ENCODE peak calls at places on chromosomes 4 and X, in four cellular contexts. One of them, this sample, is unnamed.

GRCh38 chr4:86496094-86497060 is 97.7 kb upstream of the PTPN13 start:
- DNase-seq in K562: peak
- DNase-seq in GM12878: no peak
- DNase-seq in H1: no peak
- DNase-seq in this sample: peak

GRCh38 chrX:119181491-119181890 is 53.9 kb upstream of the KIAA1210 start:
- DNase-seq in K562: no peak
- DNase-seq in GM12878: no peak
- DNase-seq in H1: peak
- DNase-seq in this sample: no peak

GRCh38 chr4:6362896-6363295 is 93.2 kb downstream of the WFS1 start:
- DNase-seq in K562: peak
- DNase-seq in GM12878: no peak
- DNase-seq in H1: peak
- DNase-seq in this sample: peak

GRCh38 chrX:135324463-135324862 is 15.2 kb downstream of the ETDC start:
- DNase-seq in K562: no peak
- DNase-seq in GM12878: no peak
- DNase-seq in H1: no peak
- DNase-seq in this sample: no peak

GRCh38 chr4:67983333-67983732 is 20.0 kb upstream of the TMPRSS11A start:
- DNase-seq in K562: no peak
- DNase-seq in GM12878: no peak
- DNase-seq in H1: no peak
- DNase-seq in this sample: no peak

GRCh38 chr4:183449193-183449888 is 4.9 kb downstream of the CDKN2AIP start:
- DNase-seq in K562: no peak
- DNase-seq in GM12878: no peak
- DNase-seq in H1: no peak
- DNase-seq in this sample: peak

GRCh38 chrX:149145845-149146285 is 359.2 kb downstream of the IDS start:
- DNase-seq in K562: peak
- DNase-seq in GM12878: no peak
- DNase-seq in H1: no peak
- DNase-seq in this sample: no peak

GRCh38 chr4:55819634-55820033 is at the start of gene EXOC1L:
- DNase-seq in K562: peak
- DNase-seq in GM12878: no peak
- DNase-seq in H1: peak
- DNase-seq in this sample: no peak

GRCh38 chrX:9912341-9912740 is 54.8 kb upstream of the CLDN34 start:
- DNase-seq in K562: no peak
- DNase-seq in GM12878: no peak
- DNase-seq in H1: peak
- DNase-seq in this sample: peak

GRCh38 chr4:115470763-115471162 is 357.3 kb upstream of the NDST4 start:
- DNase-seq in K562: no peak
- DNase-seq in GM12878: no peak
- DNase-seq in H1: no peak
- DNase-seq in this sample: no peak

GRCh38 chr4:151246742-151247141 is 30.2 kb upstream of the PRSS48 start:
- DNase-seq in K562: no peak
- DNase-seq in GM12878: no peak
- DNase-seq in H1: no peak
- DNase-seq in this sample: no peak

GRCh38 chr4:47011189-47011518 is 17.8 kb upstream of the GABRA4 start:
- DNase-seq in K562: no peak
- DNase-seq in GM12878: no peak
- DNase-seq in H1: no peak
- DNase-seq in this sample: no peak

GRCh38 chr4:82801910-82802521 is 3.4 kb upstream of the SCD5 start:
- DNase-seq in K562: peak
- DNase-seq in GM12878: no peak
- DNase-seq in H1: no peak
- DNase-seq in this sample: peak

GRCh38 chrX:49308604-49309269 is 5.3 kb downstream of the GAGE10 start:
- DNase-seq in K562: peak
- DNase-seq in GM12878: no peak
- DNase-seq in H1: no peak
- DNase-seq in this sample: no peak

GRCh38 chr4:169968999-169969398 is 57.2 kb downstream of the MFAP3L start:
- DNase-seq in K562: no peak
- DNase-seq in GM12878: no peak
- DNase-seq in H1: no peak
- DNase-seq in this sample: peak

GRCh38 chr4:128830906-128831525 is 21.5 kb downstream of the JADE1 start:
- DNase-seq in K562: no peak
- DNase-seq in GM12878: no peak
- DNase-seq in H1: no peak
- DNase-seq in this sample: no peak

GRCh38 chrX:65697173-65697572 is 29.7 kb downstream of the MSN start:
- DNase-seq in K562: no peak
- DNase-seq in GM12878: no peak
- DNase-seq in H1: no peak
- DNase-seq in this sample: peak

GRCh38 chr4:19728773-19729172 is 522.9 kb upstream of the SLIT2 start:
- DNase-seq in K562: no peak
- DNase-seq in GM12878: no peak
- DNase-seq in H1: no peak
- DNase-seq in this sample: peak

DNA sequence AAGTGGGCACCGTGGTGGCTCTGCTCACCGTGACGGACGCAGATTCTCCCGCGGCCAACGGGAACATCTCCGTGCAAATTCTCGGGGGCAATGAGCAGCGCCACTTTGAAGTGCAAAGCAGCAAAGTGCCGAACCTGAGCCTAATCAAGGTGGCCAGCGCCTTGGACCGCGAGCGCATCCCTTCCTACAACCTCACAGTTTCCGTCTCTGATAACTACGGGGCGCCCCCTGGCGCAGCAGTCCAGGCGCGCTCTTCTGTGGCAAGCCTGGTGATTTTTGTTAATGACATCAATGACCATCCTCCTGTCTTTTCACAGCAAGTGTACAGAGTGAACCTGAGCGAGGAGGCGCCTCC is 2.7 kb downstream of the FAT4 start:
- DNase-seq in K562: no peak
- DNase-seq in GM12878: no peak
- DNase-seq in H1: no peak
- DNase-seq in this sample: peak
- TF ChIP-seq CHD1 in K562: no peak
- TF ChIP-seq CHD1 in GM12878: no peak
- TF ChIP-seq CHD1 in H1: no peak
- TF ChIP-seq CHD1 in this sample: no peak

DNA sequence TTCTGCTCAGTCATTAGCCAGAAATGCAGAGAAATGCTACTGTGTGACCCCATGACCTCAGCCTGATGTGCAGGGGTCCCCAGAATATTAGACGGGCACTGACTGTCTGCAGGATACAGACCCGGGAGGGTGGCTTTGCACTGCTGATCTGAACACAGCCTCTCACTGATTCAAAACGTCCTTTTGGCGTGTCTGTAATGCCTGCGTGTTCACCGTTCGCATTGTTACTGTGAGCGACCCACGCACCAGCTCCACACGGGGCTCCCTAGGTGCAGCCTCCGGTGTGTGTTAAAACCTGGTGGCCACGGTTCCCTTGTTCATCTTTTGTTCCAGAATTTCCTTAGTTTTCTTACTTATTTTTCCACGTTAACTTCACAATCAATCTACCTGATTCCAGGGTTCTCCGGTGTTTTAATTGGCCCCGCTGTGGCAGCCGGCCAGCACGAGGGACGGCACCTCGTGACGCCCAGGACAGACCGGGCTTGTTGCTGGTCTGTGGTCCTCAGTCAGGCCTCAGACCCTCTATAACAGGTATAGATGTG is 32.0 kb upstream of the SPON2 start:
- DNase-seq in K562: no peak
- DNase-seq in GM12878: no peak
- DNase-seq in H1: peak
- DNase-seq in this sample: no peak
- H3K4me3 ChIP-seq in K562: no peak
- H3K4me3 ChIP-seq in GM12878: no peak
- H3K4me3 ChIP-seq in H1: no peak
- H3K4me3 ChIP-seq in this sample: no peak

DNA sequence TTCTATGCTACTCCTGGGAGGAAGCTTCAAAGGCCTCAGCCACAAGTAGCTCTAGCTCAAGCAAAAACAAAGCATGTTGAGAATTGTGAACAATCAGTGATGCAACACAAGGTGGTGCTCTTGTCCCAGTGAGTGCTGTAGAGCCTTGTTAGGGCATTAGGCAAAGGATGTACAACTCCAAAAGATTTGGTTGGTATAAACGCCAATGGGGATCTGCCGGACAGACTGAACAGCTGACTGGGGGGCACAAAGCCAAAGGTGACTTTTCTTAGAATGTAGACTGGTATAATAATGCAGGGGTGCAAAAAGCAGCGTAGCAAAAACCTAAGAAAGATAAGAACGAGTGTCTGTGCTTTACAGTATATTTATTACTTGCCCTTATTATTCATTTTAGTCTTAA is 62.6 kb upstream of the ALB start:
- DNase-seq in K562: peak
- DNase-seq in GM12878: peak
- DNase-seq in H1: peak
- DNase-seq in this sample: peak
- TF ChIP-seq CHD1 in K562: no peak
- TF ChIP-seq CHD1 in GM12878: no peak
- TF ChIP-seq CHD1 in H1: no peak
- TF ChIP-seq CHD1 in this sample: no peak

DNA sequence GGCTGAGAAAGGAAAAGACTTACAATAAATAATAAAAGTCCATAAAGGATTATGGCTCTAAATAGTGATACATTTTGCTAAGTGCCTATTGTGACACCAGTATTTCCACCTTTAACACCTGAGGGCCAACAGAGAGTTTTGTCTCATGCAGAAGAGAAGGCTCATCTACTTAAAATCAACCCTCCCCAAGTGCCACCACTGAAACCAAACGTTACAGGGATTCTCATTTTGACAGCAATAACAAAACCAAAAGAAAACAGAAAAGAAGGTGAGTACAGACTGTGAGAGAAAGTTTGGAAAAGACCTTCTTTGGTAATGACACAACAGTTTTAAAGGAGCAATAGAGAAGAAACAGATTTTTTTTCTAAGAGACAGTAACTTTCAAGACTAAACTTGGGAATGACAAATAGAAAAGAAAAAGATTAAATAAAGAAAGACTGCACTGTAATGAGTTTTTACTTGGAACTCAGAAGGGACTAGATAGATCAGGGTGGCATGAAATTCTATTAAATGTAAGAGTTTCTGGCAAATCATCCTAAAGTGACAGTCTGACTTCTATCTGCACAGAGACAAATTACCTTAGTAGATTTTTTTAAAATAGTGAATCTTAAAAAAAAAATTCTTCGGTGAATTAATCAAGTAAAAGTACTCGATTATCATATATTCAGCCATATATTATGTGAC is 109.7 kb downstream of the ZNF827 start:
- DNase-seq in K562: no peak
- DNase-seq in GM12878: no peak
- DNase-seq in H1: no peak
- DNase-seq in this sample: no peak
- H3K4me3 ChIP-seq in K562: no peak
- H3K4me3 ChIP-seq in GM12878: no peak
- H3K4me3 ChIP-seq in H1: no peak
- H3K4me3 ChIP-seq in this sample: no peak

DNA sequence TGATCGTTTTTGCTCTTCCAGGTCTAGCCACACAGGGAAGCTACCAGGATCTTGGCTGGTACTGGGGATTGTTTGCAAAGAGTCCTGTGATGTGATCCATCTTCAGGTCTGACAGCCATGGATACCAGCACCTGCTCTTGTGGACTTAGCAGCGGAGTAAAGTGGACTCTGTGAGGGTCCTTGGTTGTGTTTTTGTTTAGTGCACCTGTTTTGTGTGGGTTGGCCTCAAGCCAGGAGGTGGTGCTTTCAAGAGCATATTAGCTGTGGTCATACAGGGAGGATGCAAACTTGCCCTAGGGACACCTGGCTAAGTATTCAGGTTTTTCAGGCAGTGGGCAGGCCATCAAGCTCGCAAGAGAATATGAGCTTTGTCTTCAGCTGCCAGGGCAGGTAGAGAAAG is 293.8 kb downstream of the PCDH18 start:
- DNase-seq in K562: no peak
- DNase-seq in GM12878: no peak
- DNase-seq in H1: no peak
- DNase-seq in this sample: no peak
- TF ChIP-seq CHD1 in K562: no peak
- TF ChIP-seq CHD1 in GM12878: no peak
- TF ChIP-seq CHD1 in H1: no peak
- TF ChIP-seq CHD1 in this sample: no peak

GRCh38 chr4:2402453-2402852 is 16.0 kb downstream of the ZFYVE28 start:
- DNase-seq in K562: no peak
- DNase-seq in GM12878: no peak
- DNase-seq in H1: no peak
- DNase-seq in this sample: no peak
- H3K4me3 ChIP-seq in K562: no peak
- H3K4me3 ChIP-seq in GM12878: no peak
- H3K4me3 ChIP-seq in H1: peak
- H3K4me3 ChIP-seq in this sample: no peak

This sample was measured in IMR-90.